ENCODE peak calls at places on chromosomes 11 and 22, in ten cellular contexts. A is GM23338, D is sigmoid colon, V is caudate nucleus, U is SJCRH30, I is colonic mucosa, H is PC-9, W is tibial artery, Z is lower lobe of right lung, G is coronary artery. B is an unnamed sample.
A peak's percentile ranks its signal among the peaks of the same experiment; 100 is the strongest.

GRCh38 chr11:60985991-60986915 is 14.8 kb downstream of the CD6 start:
- DNase-seq in U (no peak), D (no peak), W (no peak), I (peak; percentile 69), Z (peak; percentile 81), G (no peak), A (no peak), V (no peak), H (peak; percentile 89), B (peak; percentile 79)

GRCh38 chr11:69526453-69526810 is 45.0 kb downstream of the LINC01488 start:
- DNase-seq in W (no peak), D (peak; percentile 40), Z (peak; percentile 17), U (no peak), V (no peak), I (no peak), G (no peak), A (no peak), H (no peak), B (no peak)

GRCh38 chr22:19972652-19973550 is 31.3 kb upstream of the TXNRD2 start:
- DNase-seq in H (no peak), I (no peak), U (no peak), W (no peak), A (peak; percentile 49), G (no peak), Z (no peak), D (no peak), V (no peak), B (no peak)

GRCh38 chr11:6440906-6441358 is at the start of gene HPX:
- DNase-seq in Z (no peak), V (no peak), G (no peak), W (no peak), H (no peak), U (no peak), I (no peak), D (no peak), A (no peak), B (no peak)

GRCh38 chr11:78860720-78861422 is 286.2 kb upstream of the NARS2 start:
- DNase-seq in G (no peak), A (peak; percentile 66), H (no peak), V (no peak), D (no peak), Z (no peak), I (no peak), W (no peak), U (peak; percentile 45), B (no peak)

GRCh38 chr11:109583996-109584395 is 162.0 kb downstream of the C11orf87 start:
- DNase-seq in G (no peak), W (no peak), A (no peak), U (no peak), I (no peak), D (no peak), H (no peak), Z (no peak), V (no peak), B (no peak)

GRCh38 chr22:32858121-32858703 is 56.7 kb downstream of the TIMP3 start:
- DNase-seq in H (no peak), W (no peak), U (no peak), A (no peak), G (no peak), Z (no peak), V (no peak), I (no peak), D (no peak), B (no peak)

GRCh38 chr11:19242184-19242932 is 1.6 kb upstream of the E2F8 start:
- DNase-seq in U (no peak), Z (no peak), D (no peak), G (no peak), I (peak; percentile 34), W (no peak), A (peak; percentile 48), V (no peak), H (no peak), B (no peak)

GRCh38 chr11:134032501-134033091 is 36.3 kb upstream of the JAM3 start:
- DNase-seq in D (peak; percentile 78), H (no peak), Z (peak; percentile 49), U (no peak), V (no peak), G (no peak), W (no peak), I (peak; percentile 31), A (no peak), B (no peak)

GRCh38 chr11:134033276-134033675 is 35.6 kb upstream of the JAM3 start:
- DNase-seq in G (no peak), D (no peak), U (no peak), W (no peak), I (no peak), Z (peak; percentile 34), H (no peak), A (no peak), V (no peak), B (no peak)

GRCh38 chr11:134036484-134037092 is 32.3 kb upstream of the JAM3 start:
- DNase-seq in D (no peak), W (no peak), V (no peak), G (no peak), Z (no peak), U (no peak), H (no peak), I (no peak), A (peak; percentile 78), B (no peak)

GRCh38 chr11:134033696-134034491 is 35.0 kb upstream of the JAM3 start:
- DNase-seq in G (peak; percentile 92), I (peak; percentile 78), Z (peak; percentile 76), U (peak; percentile 83), W (peak; percentile 85), A (peak; percentile 96), V (peak; percentile 17), H (no peak), D (peak; percentile 95), B (peak; percentile 81)

DNA sequence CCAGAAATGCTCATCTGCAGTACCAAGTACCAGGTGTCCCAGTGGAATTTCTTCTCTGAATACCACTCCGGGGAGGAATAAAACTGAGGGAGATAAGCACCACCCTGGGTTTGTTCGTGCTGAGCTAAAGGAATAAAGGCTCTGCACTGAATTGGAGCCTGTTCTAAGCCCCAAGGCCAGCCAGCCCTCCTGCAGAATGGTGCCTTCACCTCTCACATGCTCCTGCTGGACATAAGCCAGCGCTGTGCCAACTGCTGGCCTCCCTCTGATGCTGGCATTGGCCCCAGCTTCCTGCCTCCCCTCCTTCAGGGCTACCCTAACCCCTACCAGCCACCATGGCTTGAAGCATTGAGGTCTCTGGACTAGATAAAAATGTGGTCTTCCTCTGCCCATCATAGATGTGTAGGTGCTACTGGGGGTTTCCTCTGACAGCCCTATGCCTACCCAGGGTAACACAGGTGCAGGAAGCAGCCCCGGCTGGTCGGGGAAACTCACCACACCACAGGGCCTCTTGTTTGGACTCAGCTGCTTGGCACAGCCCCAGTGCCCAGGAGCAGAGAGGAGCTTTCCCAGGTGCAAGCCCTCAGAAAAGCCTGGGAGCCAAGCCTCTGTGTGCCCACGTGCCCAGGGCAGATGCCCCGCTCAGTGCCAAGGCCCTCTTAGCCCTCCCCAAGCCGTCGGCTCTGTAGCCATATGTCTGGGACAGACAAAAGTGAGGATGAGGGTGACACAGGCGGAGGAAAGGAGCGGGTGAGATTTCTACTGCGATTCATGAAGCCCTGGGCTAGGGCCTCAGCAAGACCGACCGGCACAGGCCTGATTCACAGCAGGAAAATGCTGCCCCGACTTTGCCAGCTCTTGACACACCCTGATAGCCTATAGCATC is 34.1 kb upstream of the JAM3 start:
- DNase-seq in W (no peak), A (no peak), Z (no peak), V (no peak), U (no peak), D (no peak), G (no peak), H (no peak), I (no peak), B (no peak)
- H3K27ac ChIP-seq in W (peak overlapping the region; percentile 82), A (peak overlapping the region; percentile 30), Z (peak overlapping the region; percentile 76), V (peak overlapping the region; percentile 83), U (no peak overlapping the region), D (peak overlapping the region; percentile 92), G (peak overlapping the region; percentile 73), H (no peak overlapping the region), I (peak overlapping the region; percentile 39), B (peak overlapping the region; percentile 49)

GRCh38 chr11:44731685-44732411 is 5.1 kb downstream of the TSPAN18 start:
- DNase-seq in W (no peak), D (peak; percentile 78), U (peak; percentile 38), G (no peak), H (no peak), I (no peak), A (peak; percentile 51), V (no peak), Z (no peak), B (no peak)
- H3K27ac ChIP-seq in W (no peak overlapping the region), D (peak overlapping the region; percentile 88), U (no peak overlapping the region), G (no peak overlapping the region), H (no peak overlapping the region), I (no peak overlapping the region), A (no peak overlapping the region), V (no peak overlapping the region), Z (no peak overlapping the region), B (no peak overlapping the region)

GRCh38 chr22:37511368-37512104 is 7.7 kb downstream of the CARD10 start:
- DNase-seq in G (no peak), V (no peak), D (no peak), U (no peak), Z (no peak), W (no peak), I (no peak), A (no peak), H (no peak), B (no peak)

GRCh38 chr22:37509026-37509886 is 10.0 kb downstream of the CARD10 start:
- DNase-seq in U (peak; percentile 65), D (no peak), G (no peak), H (no peak), I (no peak), Z (no peak), V (no peak), A (no peak), W (no peak), B (peak; percentile 63)

GRCh38 chr22:37508431-37508963 is 10.7 kb downstream of the CARD10 start:
- DNase-seq in Z (no peak), V (no peak), U (no peak), A (no peak), D (no peak), W (no peak), H (peak; percentile 59), I (no peak), G (no peak), B (peak; percentile 70)

GRCh38 chr22:37507731-37508130 is 11.5 kb downstream of the CARD10 start:
- DNase-seq in W (no peak), I (no peak), G (no peak), A (no peak), H (no peak), Z (no peak), V (no peak), U (no peak), D (no peak), B (peak; percentile 61)

GRCh38 chr22:37510046-37510445 is 9.2 kb downstream of the CARD10 start:
- DNase-seq in G (no peak), H (no peak), I (no peak), W (no peak), D (no peak), V (no peak), Z (no peak), A (no peak), U (no peak), B (no peak)
- H3K27ac ChIP-seq in G (no peak overlapping the region), H (peak overlapping the region; percentile 93), I (no peak overlapping the region), W (no peak overlapping the region), D (no peak overlapping the region), V (no peak overlapping the region), Z (no peak overlapping the region), A (no peak overlapping the region), U (peak overlapping the region; percentile 98), B (no peak overlapping the region)

DNA sequence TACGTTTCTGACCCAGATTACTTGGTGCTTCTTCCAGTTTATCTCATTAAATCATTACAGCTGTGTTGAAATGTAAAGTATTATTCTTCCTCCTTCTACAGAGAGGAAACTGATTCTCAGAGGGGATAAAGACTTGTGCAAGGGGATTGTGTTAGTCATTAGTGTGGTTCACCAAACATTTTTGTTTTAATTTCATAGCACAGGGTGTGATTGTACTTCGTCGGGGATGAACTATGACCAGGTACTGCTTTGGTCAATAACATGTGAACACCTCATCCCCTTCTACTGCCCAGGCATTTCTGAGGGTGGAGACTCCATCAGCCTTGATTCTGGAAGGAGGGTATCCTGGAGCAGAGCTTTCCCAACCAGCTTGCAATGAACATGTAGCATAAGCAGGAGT is 120.2 kb upstream of the ALX4 start:
- DNase-seq in D (no peak), A (no peak), V (no peak), Z (no peak), I (no peak), W (no peak), G (peak; percentile 8), H (peak; percentile 41), U (no peak), B (no peak)
- H3K27ac ChIP-seq in D (no peak overlapping the region), A (no peak overlapping the region), V (no peak overlapping the region), Z (no peak overlapping the region), I (no peak overlapping the region), W (no peak overlapping the region), G (no peak overlapping the region), H (peak overlapping the region; percentile 3), U (no peak overlapping the region), B (no peak overlapping the region)

B was measured in upper lobe of right lung.